ENCODE peak calls at places on chromosomes 12 and 14, in seven cellular contexts. One of them, this sample, is unnamed.

GRCh38 chr14:68668028-68668427 is 124.8 kb downstream of the ZFP36L1 start:
- DNase-seq in NB4: no peak
- DNase-seq in stimulated activated CD4-positive, alpha-beta T cell treated with anti-CD3 and anti-CD28 coated beads, Interleukin-4, amount 100 ng/mL, for 1 hour: no peak
- DNase-seq in heart left ventricle: no peak
- DNase-seq in CD8-positive, alpha-beta T cell: no peak
- DNase-seq in smooth muscle cell of the brain vasculature: no peak
- DNase-seq in brain microvascular endothelial cell: no peak
- DNase-seq in this sample: no peak

GRCh38 chr12:105933671-105934665 is 204.8 kb downstream of the NUAK1 start:
- DNase-seq in NB4: no peak
- DNase-seq in stimulated activated CD4-positive, alpha-beta T cell treated with anti-CD3 and anti-CD28 coated beads, Interleukin-4, amount 100 ng/mL, for 1 hour: no peak
- DNase-seq in heart left ventricle: no peak
- DNase-seq in CD8-positive, alpha-beta T cell: no peak
- DNase-seq in smooth muscle cell of the brain vasculature: peak; percentile 41
- DNase-seq in brain microvascular endothelial cell: peak; percentile 95
- DNase-seq in this sample: no peak

GRCh38 chr12:23854598-23854997 is 94.9 kb downstream of the SOX5 start:
- DNase-seq in NB4: no peak
- DNase-seq in stimulated activated CD4-positive, alpha-beta T cell treated with anti-CD3 and anti-CD28 coated beads, Interleukin-4, amount 100 ng/mL, for 1 hour: no peak
- DNase-seq in heart left ventricle: no peak
- DNase-seq in CD8-positive, alpha-beta T cell: no peak
- DNase-seq in smooth muscle cell of the brain vasculature: no peak
- DNase-seq in brain microvascular endothelial cell: no peak
- DNase-seq in this sample: no peak

GRCh38 chr12:42485823-42486222 is 103.7 kb downstream of the PRICKLE1 start:
- DNase-seq in NB4: no peak
- DNase-seq in stimulated activated CD4-positive, alpha-beta T cell treated with anti-CD3 and anti-CD28 coated beads, Interleukin-4, amount 100 ng/mL, for 1 hour: no peak
- DNase-seq in heart left ventricle: no peak
- DNase-seq in CD8-positive, alpha-beta T cell: no peak
- DNase-seq in smooth muscle cell of the brain vasculature: no peak
- DNase-seq in brain microvascular endothelial cell: no peak
- DNase-seq in this sample: no peak

GRCh38 chr12:50536831-50537537 is 32.2 kb downstream of the DIP2B start:
- DNase-seq in NB4: no peak
- DNase-seq in stimulated activated CD4-positive, alpha-beta T cell treated with anti-CD3 and anti-CD28 coated beads, Interleukin-4, amount 100 ng/mL, for 1 hour: no peak
- DNase-seq in heart left ventricle: no peak
- DNase-seq in CD8-positive, alpha-beta T cell: no peak
- DNase-seq in smooth muscle cell of the brain vasculature: no peak
- DNase-seq in brain microvascular endothelial cell: no peak
- DNase-seq in this sample: no peak

GRCh38 chr12:10718279-10718821 is 4.8 kb downstream of the YBX3 start:
- DNase-seq in NB4: no peak
- DNase-seq in stimulated activated CD4-positive, alpha-beta T cell treated with anti-CD3 and anti-CD28 coated beads, Interleukin-4, amount 100 ng/mL, for 1 hour: no peak
- DNase-seq in heart left ventricle: no peak
- DNase-seq in CD8-positive, alpha-beta T cell: no peak
- DNase-seq in smooth muscle cell of the brain vasculature: peak; percentile 52
- DNase-seq in brain microvascular endothelial cell: peak; percentile 60
- DNase-seq in this sample: no peak

GRCh38 chr12:5081016-5081415 is 37.3 kb downstream of the KCNA5 start:
- DNase-seq in NB4: no peak
- DNase-seq in stimulated activated CD4-positive, alpha-beta T cell treated with anti-CD3 and anti-CD28 coated beads, Interleukin-4, amount 100 ng/mL, for 1 hour: no peak
- DNase-seq in heart left ventricle: peak; percentile 29
- DNase-seq in CD8-positive, alpha-beta T cell: no peak
- DNase-seq in smooth muscle cell of the brain vasculature: no peak
- DNase-seq in brain microvascular endothelial cell: no peak
- DNase-seq in this sample: peak; percentile 81

GRCh38 chr12:116525418-116526001 is 33.7 kb upstream of the MAP1LC3B2 start:
- DNase-seq in NB4: no peak
- DNase-seq in stimulated activated CD4-positive, alpha-beta T cell treated with anti-CD3 and anti-CD28 coated beads, Interleukin-4, amount 100 ng/mL, for 1 hour: no peak
- DNase-seq in heart left ventricle: peak; percentile 46
- DNase-seq in CD8-positive, alpha-beta T cell: no peak
- DNase-seq in smooth muscle cell of the brain vasculature: no peak
- DNase-seq in brain microvascular endothelial cell: peak; percentile 91
- DNase-seq in this sample: no peak

GRCh38 chr14:37122288-37122687 is 50.1 kb downstream of the SLC25A21 start:
- DNase-seq in NB4: peak; percentile 1
- DNase-seq in stimulated activated CD4-positive, alpha-beta T cell treated with anti-CD3 and anti-CD28 coated beads, Interleukin-4, amount 100 ng/mL, for 1 hour: no peak
- DNase-seq in heart left ventricle: no peak
- DNase-seq in CD8-positive, alpha-beta T cell: no peak
- DNase-seq in smooth muscle cell of the brain vasculature: no peak
- DNase-seq in brain microvascular endothelial cell: no peak
- DNase-seq in this sample: no peak

GRCh38 chr12:41018010-41018409 is 170.1 kb upstream of the PDZRN4 start:
- DNase-seq in NB4: no peak
- DNase-seq in stimulated activated CD4-positive, alpha-beta T cell treated with anti-CD3 and anti-CD28 coated beads, Interleukin-4, amount 100 ng/mL, for 1 hour: no peak
- DNase-seq in heart left ventricle: no peak
- DNase-seq in CD8-positive, alpha-beta T cell: no peak
- DNase-seq in smooth muscle cell of the brain vasculature: no peak
- DNase-seq in brain microvascular endothelial cell: no peak
- DNase-seq in this sample: no peak

GRCh38 chr12:112584266-112584722 is 165.5 kb downstream of the PTPN11 start:
- DNase-seq in NB4: peak; percentile 43
- DNase-seq in stimulated activated CD4-positive, alpha-beta T cell treated with anti-CD3 and anti-CD28 coated beads, Interleukin-4, amount 100 ng/mL, for 1 hour: no peak
- DNase-seq in heart left ventricle: no peak
- DNase-seq in CD8-positive, alpha-beta T cell: no peak
- DNase-seq in smooth muscle cell of the brain vasculature: no peak
- DNase-seq in brain microvascular endothelial cell: no peak
- DNase-seq in this sample: no peak

GRCh38 chr12:11718768-11719253 is 69.3 kb downstream of the ETV6 start:
- DNase-seq in NB4: no peak
- DNase-seq in stimulated activated CD4-positive, alpha-beta T cell treated with anti-CD3 and anti-CD28 coated beads, Interleukin-4, amount 100 ng/mL, for 1 hour: no peak
- DNase-seq in heart left ventricle: no peak
- DNase-seq in CD8-positive, alpha-beta T cell: no peak
- DNase-seq in smooth muscle cell of the brain vasculature: no peak
- DNase-seq in brain microvascular endothelial cell: peak; percentile 85
- DNase-seq in this sample: no peak

GRCh38 chr14:93136009-93136408 is 20.3 kb upstream of the ITPK1 start:
- DNase-seq in NB4: no peak
- DNase-seq in stimulated activated CD4-positive, alpha-beta T cell treated with anti-CD3 and anti-CD28 coated beads, Interleukin-4, amount 100 ng/mL, for 1 hour: no peak
- DNase-seq in heart left ventricle: no peak
- DNase-seq in CD8-positive, alpha-beta T cell: no peak
- DNase-seq in smooth muscle cell of the brain vasculature: no peak
- DNase-seq in brain microvascular endothelial cell: no peak
- DNase-seq in this sample: no peak

GRCh38 chr14:103708750-103709187 is 6.5 kb downstream of the XRCC3 start:
- DNase-seq in NB4: no peak
- DNase-seq in stimulated activated CD4-positive, alpha-beta T cell treated with anti-CD3 and anti-CD28 coated beads, Interleukin-4, amount 100 ng/mL, for 1 hour: no peak
- DNase-seq in heart left ventricle: no peak
- DNase-seq in CD8-positive, alpha-beta T cell: no peak
- DNase-seq in smooth muscle cell of the brain vasculature: no peak
- DNase-seq in brain microvascular endothelial cell: no peak
- DNase-seq in this sample: peak; percentile 51

GRCh38 chr12:58814036-58814435 is 106.3 kb downstream of the LRIG3 start:
- DNase-seq in NB4: no peak
- DNase-seq in stimulated activated CD4-positive, alpha-beta T cell treated with anti-CD3 and anti-CD28 coated beads, Interleukin-4, amount 100 ng/mL, for 1 hour: no peak
- DNase-seq in heart left ventricle: no peak
- DNase-seq in CD8-positive, alpha-beta T cell: no peak
- DNase-seq in smooth muscle cell of the brain vasculature: no peak
- DNase-seq in brain microvascular endothelial cell: no peak
- DNase-seq in this sample: no peak

GRCh38 chr14:38108681-38109080 is 99.0 kb upstream of the SSTR1 start:
- DNase-seq in NB4: no peak
- DNase-seq in stimulated activated CD4-positive, alpha-beta T cell treated with anti-CD3 and anti-CD28 coated beads, Interleukin-4, amount 100 ng/mL, for 1 hour: no peak
- DNase-seq in heart left ventricle: no peak
- DNase-seq in CD8-positive, alpha-beta T cell: no peak
- DNase-seq in smooth muscle cell of the brain vasculature: no peak
- DNase-seq in brain microvascular endothelial cell: no peak
- DNase-seq in this sample: no peak

GRCh38 chr14:54392131-54392859 is 4.5 kb upstream of the CDKN3 start:
- DNase-seq in NB4: no peak
- DNase-seq in stimulated activated CD4-positive, alpha-beta T cell treated with anti-CD3 and anti-CD28 coated beads, Interleukin-4, amount 100 ng/mL, for 1 hour: no peak
- DNase-seq in heart left ventricle: no peak
- DNase-seq in CD8-positive, alpha-beta T cell: no peak
- DNase-seq in smooth muscle cell of the brain vasculature: no peak
- DNase-seq in brain microvascular endothelial cell: no peak
- DNase-seq in this sample: no peak

GRCh38 chr12:121803861-121804416 is at the start of gene SETD1B:
- DNase-seq in NB4: peak; percentile 91
- DNase-seq in stimulated activated CD4-positive, alpha-beta T cell treated with anti-CD3 and anti-CD28 coated beads, Interleukin-4, amount 100 ng/mL, for 1 hour: peak; percentile 60
- DNase-seq in heart left ventricle: peak; percentile 80
- DNase-seq in CD8-positive, alpha-beta T cell: no peak
- DNase-seq in smooth muscle cell of the brain vasculature: no peak
- DNase-seq in brain microvascular endothelial cell: no peak
- DNase-seq in this sample: peak; percentile 78

GRCh38 chr12:51320695-51321320 is 3.2 kb downstream of the BIN2 start:
- DNase-seq in NB4: peak; percentile 81
- DNase-seq in stimulated activated CD4-positive, alpha-beta T cell treated with anti-CD3 and anti-CD28 coated beads, Interleukin-4, amount 100 ng/mL, for 1 hour: no peak
- DNase-seq in heart left ventricle: no peak
- DNase-seq in CD8-positive, alpha-beta T cell: no peak
- DNase-seq in smooth muscle cell of the brain vasculature: no peak
- DNase-seq in brain microvascular endothelial cell: no peak
- DNase-seq in this sample: no peak

GRCh38 chr12:121499929-121500793 is 80.7 kb downstream of the KDM2B start:
- DNase-seq in NB4: peak; percentile 76
- DNase-seq in stimulated activated CD4-positive, alpha-beta T cell treated with anti-CD3 and anti-CD28 coated beads, Interleukin-4, amount 100 ng/mL, for 1 hour: peak; percentile 75
- DNase-seq in heart left ventricle: peak; percentile 74
- DNase-seq in CD8-positive, alpha-beta T cell: peak; percentile 69
- DNase-seq in smooth muscle cell of the brain vasculature: peak; percentile 37
- DNase-seq in brain microvascular endothelial cell: peak; percentile 60
- DNase-seq in this sample: peak; percentile 54

GRCh38 chr12:20309504-20310148 is 58.7 kb upstream of the PDE3A start:
- DNase-seq in NB4: no peak
- DNase-seq in stimulated activated CD4-positive, alpha-beta T cell treated with anti-CD3 and anti-CD28 coated beads, Interleukin-4, amount 100 ng/mL, for 1 hour: no peak
- DNase-seq in heart left ventricle: peak; percentile 54
- DNase-seq in CD8-positive, alpha-beta T cell: no peak
- DNase-seq in smooth muscle cell of the brain vasculature: no peak
- DNase-seq in brain microvascular endothelial cell: no peak
- DNase-seq in this sample: no peak

GRCh38 chr14:86038401-86038985 is 508.5 kb downstream of the FLRT2 start:
- DNase-seq in NB4: peak; percentile 59
- DNase-seq in stimulated activated CD4-positive, alpha-beta T cell treated with anti-CD3 and anti-CD28 coated beads, Interleukin-4, amount 100 ng/mL, for 1 hour: peak; percentile 33
- DNase-seq in heart left ventricle: peak; percentile 11
- DNase-seq in CD8-positive, alpha-beta T cell: peak; percentile 6
- DNase-seq in smooth muscle cell of the brain vasculature: peak; percentile 20
- DNase-seq in brain microvascular endothelial cell: peak; percentile 38
- DNase-seq in this sample: no peak

GRCh38 chr14:100791995-100792394 is 33.9 kb upstream of the MEG3 start:
- DNase-seq in NB4: no peak
- DNase-seq in stimulated activated CD4-positive, alpha-beta T cell treated with anti-CD3 and anti-CD28 coated beads, Interleukin-4, amount 100 ng/mL, for 1 hour: no peak
- DNase-seq in heart left ventricle: no peak
- DNase-seq in CD8-positive, alpha-beta T cell: no peak
- DNase-seq in smooth muscle cell of the brain vasculature: no peak
- DNase-seq in brain microvascular endothelial cell: no peak
- DNase-seq in this sample: no peak

GRCh38 chr12:94704452-94704871 is 54.1 kb upstream of the TMCC3 start:
- DNase-seq in NB4: no peak
- DNase-seq in stimulated activated CD4-positive, alpha-beta T cell treated with anti-CD3 and anti-CD28 coated beads, Interleukin-4, amount 100 ng/mL, for 1 hour: no peak
- DNase-seq in heart left ventricle: no peak
- DNase-seq in CD8-positive, alpha-beta T cell: no peak
- DNase-seq in smooth muscle cell of the brain vasculature: peak; percentile 80
- DNase-seq in brain microvascular endothelial cell: peak; percentile 87
- DNase-seq in this sample: no peak

GRCh38 chr12:20370001-20370381 is 1.7 kb downstream of the PDE3A start:
- DNase-seq in NB4: no peak
- DNase-seq in stimulated activated CD4-positive, alpha-beta T cell treated with anti-CD3 and anti-CD28 coated beads, Interleukin-4, amount 100 ng/mL, for 1 hour: no peak
- DNase-seq in heart left ventricle: peak; percentile 43
- DNase-seq in CD8-positive, alpha-beta T cell: no peak
- DNase-seq in smooth muscle cell of the brain vasculature: no peak
- DNase-seq in brain microvascular endothelial cell: peak; percentile 20
- DNase-seq in this sample: peak; percentile 37

GRCh38 chr14:70171719-70172118 is 17.0 kb downstream of the SLC8A3 start:
- DNase-seq in NB4: peak; percentile 8
- DNase-seq in stimulated activated CD4-positive, alpha-beta T cell treated with anti-CD3 and anti-CD28 coated beads, Interleukin-4, amount 100 ng/mL, for 1 hour: no peak
- DNase-seq in heart left ventricle: no peak
- DNase-seq in CD8-positive, alpha-beta T cell: no peak
- DNase-seq in smooth muscle cell of the brain vasculature: no peak
- DNase-seq in brain microvascular endothelial cell: no peak
- DNase-seq in this sample: no peak

GRCh38 chr12:53054112-53054878 is 4.4 kb downstream of the TNS2 start:
- DNase-seq in NB4: peak; percentile 63
- DNase-seq in stimulated activated CD4-positive, alpha-beta T cell treated with anti-CD3 and anti-CD28 coated beads, Interleukin-4, amount 100 ng/mL, for 1 hour: peak; percentile 92
- DNase-seq in heart left ventricle: peak; percentile 93
- DNase-seq in CD8-positive, alpha-beta T cell: peak; percentile 86
- DNase-seq in smooth muscle cell of the brain vasculature: no peak
- DNase-seq in brain microvascular endothelial cell: peak; percentile 68
- DNase-seq in this sample: peak; percentile 92

GRCh38 chr14:93753647-93754046 is 34.6 kb downstream of the PRIMA1 start:
- DNase-seq in NB4: no peak
- DNase-seq in stimulated activated CD4-positive, alpha-beta T cell treated with anti-CD3 and anti-CD28 coated beads, Interleukin-4, amount 100 ng/mL, for 1 hour: no peak
- DNase-seq in heart left ventricle: no peak
- DNase-seq in CD8-positive, alpha-beta T cell: no peak
- DNase-seq in smooth muscle cell of the brain vasculature: no peak
- DNase-seq in brain microvascular endothelial cell: no peak
- DNase-seq in this sample: no peak

GRCh38 chr12:101823891-101824290 is 6.9 kb downstream of the GNPTAB start:
- DNase-seq in NB4: peak; percentile 72
- DNase-seq in stimulated activated CD4-positive, alpha-beta T cell treated with anti-CD3 and anti-CD28 coated beads, Interleukin-4, amount 100 ng/mL, for 1 hour: peak; percentile 41
- DNase-seq in heart left ventricle: peak; percentile 70
- DNase-seq in CD8-positive, alpha-beta T cell: peak; percentile 47
- DNase-seq in smooth muscle cell of the brain vasculature: no peak
- DNase-seq in brain microvascular endothelial cell: peak; percentile 7
- DNase-seq in this sample: peak; percentile 26

GRCh38 chr12:132248439-132249157 is 80.8 kb downstream of the GALNT9 start:
- DNase-seq in NB4: peak; percentile 83
- DNase-seq in stimulated activated CD4-positive, alpha-beta T cell treated with anti-CD3 and anti-CD28 coated beads, Interleukin-4, amount 100 ng/mL, for 1 hour: no peak
- DNase-seq in heart left ventricle: no peak
- DNase-seq in CD8-positive, alpha-beta T cell: no peak
- DNase-seq in smooth muscle cell of the brain vasculature: no peak
- DNase-seq in brain microvascular endothelial cell: peak; percentile 59
- DNase-seq in this sample: no peak

GRCh38 chr12:34292736-34293625 is 270.7 kb downstream of the ALG10 start:
- DNase-seq in NB4: peak; percentile 31
- DNase-seq in stimulated activated CD4-positive, alpha-beta T cell treated with anti-CD3 and anti-CD28 coated beads, Interleukin-4, amount 100 ng/mL, for 1 hour: no peak
- DNase-seq in heart left ventricle: no peak
- DNase-seq in CD8-positive, alpha-beta T cell: no peak
- DNase-seq in smooth muscle cell of the brain vasculature: no peak
- DNase-seq in brain microvascular endothelial cell: no peak
- DNase-seq in this sample: no peak

This sample was measured in C1 segment of cervical spinal cord.